ENCODE peak calls at places on chromosomes 5 and 9, in six cellular contexts. F is tibial artery, Y is H9, H is cardiac fibroblast, I is Caco-2, N is omental fat pad. L is an unnamed sample.

GRCh38 chr5:160260881-160261815 is 31.8 kb downstream of the FABP6 start:
- DNase-seq in N (no peak), H (peak), Y (no peak), F (no peak), I (peak), L (peak)

GRCh38 chr9:20191239-20191840 is 402.5 kb upstream of the SLC24A2 start:
- DNase-seq in Y (no peak), I (no peak), F (no peak), H (no peak), N (no peak), L (no peak)

GRCh38 chr9:135589596-135590485 is 28.3 kb downstream of the PAEP start:
- DNase-seq in N (no peak), I (no peak), Y (no peak), H (no peak), F (no peak), L (no peak)

GRCh38 chr5:113118298-113118697 is 141.7 kb downstream of the DCP2 start:
- DNase-seq in Y (no peak), H (no peak), I (no peak), F (no peak), N (no peak), L (no peak)

GRCh38 chr9:93267091-93267541 is 83.2 kb downstream of the WNK2 start:
- DNase-seq in I (no peak), F (peak), N (no peak), Y (no peak), H (no peak), L (no peak)

GRCh38 chr9:31744589-31744988 is 639.9 kb upstream of the ACO1 start:
- DNase-seq in N (no peak), Y (no peak), F (no peak), I (no peak), H (no peak), L (no peak)

GRCh38 chr5:96812851-96813250 is 5.1 kb upstream of the ERAP1 start:
- DNase-seq in I (no peak), Y (no peak), F (no peak), H (no peak), N (no peak), L (no peak)

GRCh38 chr5:172691886-172692285 is 50.8 kb downstream of the NEURL1B start:
- DNase-seq in N (no peak), H (no peak), F (no peak), I (no peak), Y (peak), L (no peak)

GRCh38 chr5:103587185-103587748 is 24.7 kb upstream of the NUDT12 start:
- DNase-seq in N (no peak), F (no peak), H (peak), I (no peak), Y (no peak), L (no peak)

GRCh38 chr5:116685931-116686330 is 111.3 kb upstream of the SEMA6A start:
- DNase-seq in H (no peak), F (no peak), N (no peak), I (no peak), Y (no peak), L (no peak)

GRCh38 chr5:139642891-139643871 is 5.0 kb upstream of the CXXC5 start:
- DNase-seq in Y (peak), N (no peak), H (no peak), F (peak), I (peak), L (no peak)

GRCh38 chr5:88736494-88736893 is 146.5 kb downstream of the MEF2C start:
- DNase-seq in F (no peak), H (no peak), Y (no peak), I (no peak), N (no peak), L (no peak)

GRCh38 chr5:172903790-172904189 is 55.4 kb upstream of the RPL26L1 start:
- DNase-seq in H (peak), F (no peak), Y (no peak), N (peak), I (no peak), L (no peak)

GRCh38 chr9:80605793-80606192 is 1034.0 kb downstream of the TLE4 start:
- DNase-seq in N (no peak), I (no peak), F (no peak), H (no peak), Y (no peak), L (no peak)

GRCh38 chr9:35749515-35750255 is 598 bp downstream of the RGP1 start:
- DNase-seq in H (no peak), F (no peak), N (no peak), I (peak), Y (peak), L (no peak)

GRCh38 chr9:124852829-124853531 is at the start of gene WDR38:
- DNase-seq in N (peak), H (peak), Y (peak), F (peak), I (peak), L (no peak)

GRCh38 chr9:92138157-92138959 is 23.1 kb upstream of the SPTLC1 start:
- DNase-seq in H (peak), Y (peak), N (peak), I (peak), F (no peak), L (peak)

GRCh38 chr5:152113401-152113800 is 188.8 kb upstream of the GLRA1 start:
- DNase-seq in H (no peak), N (no peak), Y (no peak), F (no peak), I (no peak), L (no peak)

GRCh38 chr5:14595189-14595588 is 13.6 kb downstream of the OTULINL start:
- DNase-seq in Y (no peak), F (no peak), H (no peak), I (no peak), N (no peak), L (peak)

GRCh38 chr9:13665418-13666066 is 386.1 kb upstream of the MPDZ start:
- DNase-seq in I (no peak), Y (no peak), F (no peak), H (peak), N (no peak), L (no peak)

GRCh38 chr5:16803831-16804230 is 132.3 kb downstream of the MYO10 start:
- DNase-seq in H (no peak), F (no peak), Y (no peak), I (no peak), N (no peak), L (no peak)

GRCh38 chr5:89241186-89241585 is 358.2 kb upstream of the MEF2C start:
- DNase-seq in H (peak), N (no peak), I (no peak), F (no peak), Y (no peak), L (no peak)

GRCh38 chr5:52811067-52811749 is 23.5 kb downstream of the ITGA1 start:
- DNase-seq in Y (no peak), N (no peak), H (peak), F (peak), I (no peak), L (peak)

GRCh38 chr9:133375116-133375723 is 640 bp downstream of the SURF4 start:
- DNase-seq in I (peak), Y (no peak), N (no peak), H (peak), F (no peak), L (no peak)

GRCh38 chr5:35229076-35230042 is 928 bp downstream of the PRLR start:
- DNase-seq in N (no peak), F (no peak), H (no peak), Y (peak), I (peak), L (peak)

GRCh38 chr9:20987521-20987920 is 43.9 kb downstream of the HACD4 start:
- DNase-seq in F (no peak), Y (no peak), I (no peak), H (no peak), N (no peak), L (no peak)

GRCh38 chr5:176873541-176874172 is 25.5 kb downstream of the HK3 start:
- DNase-seq in Y (no peak), N (no peak), I (no peak), H (no peak), F (no peak), L (no peak)

GRCh38 chr5:138230981-138231589 is 18.0 kb upstream of the CDC23 start:
- DNase-seq in N (no peak), F (no peak), H (peak), I (no peak), Y (no peak), L (no peak)

DNA sequence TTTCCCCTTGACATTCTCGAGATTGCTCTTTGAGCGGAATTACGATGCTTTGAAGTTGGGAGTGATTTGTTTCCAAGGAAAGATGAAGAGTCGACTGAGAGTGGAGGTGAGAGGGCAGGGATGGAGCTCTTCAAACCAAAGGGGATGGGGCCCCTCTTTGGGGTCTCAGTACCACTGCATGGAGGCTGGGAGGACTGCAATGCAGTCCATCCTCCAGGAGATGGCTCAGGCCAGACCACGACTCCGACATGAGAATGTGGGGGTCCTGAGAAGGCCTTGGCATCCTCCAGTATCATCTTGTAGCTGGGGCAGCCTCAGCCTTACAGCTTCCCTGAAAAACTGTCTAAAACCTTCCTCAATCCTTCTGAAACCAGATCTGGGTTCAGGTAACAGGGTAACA is 51.1 kb upstream of the CDKN2AIPNL start:
- DNase-seq in I (no peak), Y (no peak), H (no peak), F (no peak), N (no peak), L (no peak)
- TF ChIP-seq CTCF in I (no peak), Y (peak), H (no peak), F (no peak), N (no peak), L (no peak)

GRCh38 chr5:169302046-169302445 is 1.1 kb upstream of the SLIT3 start:
- DNase-seq in I (no peak), H (no peak), Y (no peak), N (no peak), F (no peak), L (no peak)

GRCh38 chr5:169301386-169301930 is 519 bp upstream of the SLIT3 start:
- DNase-seq in N (no peak), I (no peak), Y (peak), H (no peak), F (no peak), L (no peak)

GRCh38 chr5:169299146-169299545 is 1.8 kb downstream of the SLIT3 start:
- DNase-seq in I (no peak), N (no peak), Y (no peak), H (no peak), F (no peak), L (no peak)

GRCh38 chr5:169299651-169300467 is 1.1 kb downstream of the SLIT3 start:
- DNase-seq in F (no peak), I (no peak), H (peak), Y (peak), N (no peak), L (no peak)

DNA sequence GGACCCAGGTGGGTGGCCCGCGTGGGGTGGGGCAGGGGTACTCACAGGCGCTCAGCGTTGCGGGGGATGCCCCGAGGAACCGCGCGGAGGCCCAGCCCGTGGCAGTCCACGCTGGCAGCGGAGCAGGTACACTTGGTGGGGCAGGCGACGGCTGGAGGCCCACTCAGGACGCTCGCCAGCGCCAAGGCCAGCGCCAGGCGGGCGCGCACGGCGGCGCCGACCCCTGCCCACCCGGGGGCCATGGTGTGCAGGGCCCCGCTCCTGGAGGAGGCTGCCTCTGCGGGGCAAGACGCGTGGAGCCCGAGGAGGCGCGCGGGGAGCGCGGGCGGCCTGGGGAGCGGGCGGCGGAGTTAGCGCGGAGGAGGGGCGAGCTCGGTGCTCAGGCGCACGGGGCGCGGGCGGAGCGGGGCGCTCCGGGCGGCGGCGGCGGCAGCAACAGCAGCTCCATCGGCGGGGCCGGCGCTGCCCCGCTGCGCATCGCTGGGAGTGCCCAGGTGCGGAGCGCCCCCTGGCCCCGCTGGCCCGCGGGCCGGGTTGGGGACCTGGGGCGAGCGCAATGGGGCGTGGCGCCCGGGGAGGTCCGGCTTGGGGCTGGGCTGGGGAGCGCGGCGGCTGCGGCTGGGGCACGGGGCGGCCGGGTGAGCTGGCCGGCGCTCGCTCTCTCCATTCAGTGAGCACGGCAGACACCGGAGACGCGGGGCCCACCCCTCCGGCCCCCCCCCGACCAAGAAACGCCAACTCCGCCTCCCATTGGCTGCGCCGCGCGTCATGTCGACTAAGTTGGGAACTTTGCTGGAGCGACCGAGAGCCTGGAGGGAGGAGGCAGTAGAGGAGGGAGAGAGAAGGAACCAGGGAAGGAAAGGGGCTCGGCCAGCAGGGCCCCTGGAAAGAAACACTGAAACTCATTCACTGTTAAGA is at the start of gene SLIT3:
- DNase-seq in H (peak), F (peak), I (no peak), Y (peak), N (peak), L (no peak)
- TF ChIP-seq CTCF in H (no peak), F (peak), I (no peak), Y (no peak), N (no peak), L (no peak)

GRCh38 chr5:145859897-145860296 is 12.9 kb downstream of the GRXCR2 start:
- DNase-seq in I (peak), Y (no peak), F (no peak), N (no peak), H (no peak), L (no peak)
- TF ChIP-seq CTCF in I (peak), Y (peak), F (no peak), N (no peak), H (no peak), L (no peak)

GRCh38 chr9:123268240-123268949 is at the start of gene STRBP:
- DNase-seq in H (peak), I (peak), N (peak), F (peak), Y (peak), L (peak)
- TF ChIP-seq CTCF in H (no peak), I (no peak), N (no peak), F (no peak), Y (no peak), L (no peak)